ENCODE peak calls at places on chromosomes 4 and X, in five cellular contexts. W, A, E, Y and H are unnamed samples.

GRCh38 chr4:140088317-140088967 is 65.5 kb downstream of the MAML3 start:
- DNase-seq in W (no peak), A (no peak), E (no peak), Y (no peak), H (no peak)

GRCh38 chrX:121093011-121093410 is 45.6 kb downstream of the GLUD2 start:
- DNase-seq in W (no peak), A (no peak), E (no peak), Y (no peak), H (no peak)

GRCh38 chrX:118189628-118190027 is 73.0 kb upstream of the KLHL13 start:
- DNase-seq in W (no peak), A (peak), E (peak), Y (no peak), H (no peak)

GRCh38 chr4:124931050-124931449 is 218.5 kb upstream of the ANKRD50 start:
- DNase-seq in W (no peak), A (no peak), E (peak), Y (no peak), H (no peak)

GRCh38 chrX:66005832-66006449 is 33.9 kb downstream of the VSIG4 start:
- DNase-seq in W (no peak), A (no peak), E (no peak), Y (no peak), H (no peak)

GRCh38 chrX:138859421-138859820 is 147.9 kb upstream of the FGF13 start:
- DNase-seq in W (no peak), A (no peak), E (no peak), Y (no peak), H (no peak)

GRCh38 chr4:6062133-6062532 is 43.9 kb upstream of the C4orf50 start:
- DNase-seq in W (no peak), A (no peak), E (peak), Y (no peak), H (no peak)

GRCh38 chrX:140664939-140665338 is 44.6 kb upstream of the LINC00632 start:
- DNase-seq in W (no peak), A (no peak), E (no peak), Y (peak), H (no peak)

GRCh38 chr4:10158355-10158942 is 41.9 kb upstream of the WDR1 start:
- DNase-seq in W (no peak), A (no peak), E (no peak), Y (no peak), H (no peak)

GRCh38 chr4:159279084-159279483 is 176.2 kb downstream of the RAPGEF2 start:
- DNase-seq in W (no peak), A (no peak), E (no peak), Y (no peak), H (peak)
- H3K27ac ChIP-seq in W (no peak), A (peak), E (no peak), Y (no peak), H (peak)

DNA sequence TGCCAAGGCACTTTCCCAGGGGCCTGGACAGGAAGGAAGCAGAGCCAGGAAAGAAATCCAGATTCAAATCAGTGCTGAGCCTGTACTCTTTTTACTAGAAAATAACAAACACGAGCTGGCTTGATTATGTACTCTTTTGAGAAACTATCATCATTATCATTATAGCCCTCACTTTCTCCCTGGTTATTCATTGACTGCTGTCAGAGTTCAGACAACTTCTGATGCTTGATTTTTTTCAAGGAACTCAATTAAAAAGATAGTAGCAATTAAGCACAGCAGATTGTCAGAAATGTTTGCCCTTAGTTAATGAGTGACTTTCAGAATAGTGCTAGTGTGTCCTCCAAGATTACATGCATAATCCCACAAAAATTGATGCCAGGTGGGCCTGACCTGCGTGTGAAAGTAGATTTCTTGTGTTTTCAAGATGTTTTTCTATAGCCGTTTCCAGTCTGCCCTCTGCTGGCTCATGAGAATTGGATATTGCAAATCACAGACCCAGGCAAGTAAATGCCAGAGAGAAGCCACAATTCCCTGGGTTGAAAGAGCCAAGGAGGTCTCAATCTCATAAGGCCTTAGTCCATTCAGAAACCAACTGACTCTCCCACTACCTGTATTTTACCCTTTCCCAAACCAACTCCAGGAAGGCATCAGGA is 14.3 kb upstream of the PNPLA4 start:
- DNase-seq in W (no peak), A (no peak), E (no peak), Y (no peak), H (no peak)
- TF ChIP-seq CTCF in W (peak), A (no peak), E (peak), Y (peak), H (peak)

GRCh38 chrX:129649268-129650182 is 5.2 kb downstream of the APLN start:
- DNase-seq in W (no peak), A (no peak), E (peak), Y (no peak), H (no peak)

GRCh38 chrX:129648514-129649267 is 6.1 kb downstream of the APLN start:
- DNase-seq in W (no peak), A (no peak), E (peak), Y (no peak), H (no peak)

GRCh38 chrX:129651756-129652564 is 2.8 kb downstream of the APLN start:
- DNase-seq in W (no peak), A (no peak), E (no peak), Y (no peak), H (no peak)

GRCh38 chrX:129650821-129651510 is 3.8 kb downstream of the APLN start:
- DNase-seq in W (no peak), A (no peak), E (peak), Y (no peak), H (no peak)

DNA sequence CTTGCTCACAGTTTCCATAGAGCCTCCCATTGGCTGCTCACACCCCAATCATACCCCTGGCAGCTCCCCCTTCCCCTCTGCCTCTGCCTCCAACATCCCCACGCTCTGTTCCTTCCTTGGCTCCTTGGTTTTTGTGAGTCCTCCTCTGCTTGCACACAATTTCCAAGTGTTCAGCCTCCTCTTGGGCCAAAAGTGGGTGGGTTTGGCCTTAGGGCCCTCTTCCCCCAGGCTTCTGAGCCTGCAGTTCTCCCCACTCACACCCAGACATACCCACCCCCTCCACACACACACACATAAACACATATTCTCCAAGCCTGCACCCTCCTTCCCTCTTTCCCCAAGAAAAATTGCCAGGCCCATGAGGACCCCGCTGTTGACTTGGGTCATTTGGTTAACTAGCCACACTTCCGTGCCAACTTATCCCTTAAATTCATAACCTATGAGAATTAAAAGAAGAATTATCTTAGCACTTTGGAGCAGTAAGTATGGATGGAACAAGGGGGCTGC is 4.5 kb downstream of the APLN start:
- DNase-seq in W (no peak), A (no peak), E (peak), Y (no peak), H (no peak)
- H3K27ac ChIP-seq in W (no peak), A (no peak), E (no peak), Y (no peak), H (no peak)

GRCh38 chrX:148522006-148522405 is 21.6 kb downstream of the AFF2 start:
- DNase-seq in W (no peak), A (no peak), E (no peak), Y (no peak), H (no peak)

DNA sequence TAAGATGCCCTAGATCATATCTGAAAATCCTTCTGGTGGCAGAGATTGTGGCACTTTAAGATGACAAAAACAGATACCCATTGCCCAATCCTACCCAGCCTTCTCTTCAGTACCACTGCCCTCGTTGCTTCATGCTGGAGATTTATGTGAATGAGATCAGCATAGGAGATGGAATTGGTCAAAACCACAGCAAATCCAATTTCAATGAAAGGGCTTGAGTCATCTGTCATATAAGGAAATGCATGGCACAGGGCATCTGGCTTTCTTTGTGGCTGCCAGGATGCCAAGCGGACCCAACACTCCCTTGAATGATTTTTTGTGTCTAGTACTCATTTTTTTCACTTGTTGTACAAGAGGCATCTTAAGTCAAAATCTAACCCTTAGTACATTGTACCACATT is 16.8 kb downstream of the AFF2 start:
- DNase-seq in W (no peak), A (no peak), E (no peak), Y (no peak), H (no peak)
- TF ChIP-seq CTCF in W (no peak), A (no peak), E (no peak), Y (no peak), H (no peak)

DNA sequence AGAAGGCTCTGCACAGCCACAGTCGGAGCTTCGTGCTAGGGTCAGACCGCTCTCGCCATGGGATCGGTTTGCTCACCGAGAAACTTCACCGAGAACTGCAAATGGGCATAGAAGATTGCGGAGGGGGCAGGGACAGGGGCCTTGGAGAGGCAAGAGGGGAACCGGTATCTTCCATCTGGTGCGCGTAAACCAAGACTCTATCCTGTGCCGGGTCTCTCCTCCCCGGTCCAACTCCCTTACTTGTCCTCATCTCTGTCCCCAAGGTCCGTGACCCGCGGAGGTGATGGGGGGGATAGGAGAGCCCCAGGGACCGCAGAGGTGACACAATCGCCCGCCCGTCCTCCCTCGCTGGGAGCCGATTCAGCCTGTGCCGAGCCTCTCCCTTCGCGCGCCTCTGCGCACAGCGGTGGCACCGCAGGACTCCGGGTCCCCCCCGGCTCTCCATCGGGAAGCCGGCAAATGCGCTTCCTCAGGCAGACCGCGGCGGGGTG is 960 bp downstream of the SCD5 start:
- DNase-seq in W (no peak), A (peak), E (peak), Y (peak), H (peak)
- H3K27ac ChIP-seq in W (no peak), A (no peak), E (no peak), Y (no peak), H (peak)

DNA sequence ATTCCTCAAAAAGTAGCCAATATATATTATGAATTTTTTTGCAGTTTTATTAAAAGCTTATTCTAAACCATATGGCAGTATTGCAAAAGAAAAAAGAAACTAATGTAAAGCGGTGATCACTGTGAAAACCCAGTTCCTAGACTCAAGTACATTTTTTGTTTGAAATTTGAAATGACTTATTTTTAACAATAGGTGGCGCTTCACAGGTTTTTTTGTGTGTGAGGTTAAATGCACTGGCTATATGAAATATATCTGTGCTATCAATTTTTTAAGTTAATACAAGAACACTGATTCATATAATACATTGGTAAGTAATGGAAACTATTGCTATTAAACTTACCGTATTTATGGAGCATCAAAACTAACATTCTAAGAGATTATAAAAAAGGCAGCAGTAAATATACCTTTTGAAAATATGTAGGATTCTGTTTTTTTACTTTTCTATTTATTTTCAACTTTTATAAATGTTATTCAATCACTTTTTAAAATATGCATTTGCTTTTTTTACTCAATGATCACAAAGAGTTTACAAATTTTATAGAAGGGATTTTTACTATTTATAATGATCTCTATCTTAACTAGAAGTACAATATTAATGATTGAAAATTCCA is 5.6 kb upstream of the SPRY1 start:
- DNase-seq in W (no peak), A (no peak), E (no peak), Y (no peak), H (no peak)
- TF ChIP-seq CTCF in W (peak), A (peak), E (peak), Y (peak), H (peak)

DNA sequence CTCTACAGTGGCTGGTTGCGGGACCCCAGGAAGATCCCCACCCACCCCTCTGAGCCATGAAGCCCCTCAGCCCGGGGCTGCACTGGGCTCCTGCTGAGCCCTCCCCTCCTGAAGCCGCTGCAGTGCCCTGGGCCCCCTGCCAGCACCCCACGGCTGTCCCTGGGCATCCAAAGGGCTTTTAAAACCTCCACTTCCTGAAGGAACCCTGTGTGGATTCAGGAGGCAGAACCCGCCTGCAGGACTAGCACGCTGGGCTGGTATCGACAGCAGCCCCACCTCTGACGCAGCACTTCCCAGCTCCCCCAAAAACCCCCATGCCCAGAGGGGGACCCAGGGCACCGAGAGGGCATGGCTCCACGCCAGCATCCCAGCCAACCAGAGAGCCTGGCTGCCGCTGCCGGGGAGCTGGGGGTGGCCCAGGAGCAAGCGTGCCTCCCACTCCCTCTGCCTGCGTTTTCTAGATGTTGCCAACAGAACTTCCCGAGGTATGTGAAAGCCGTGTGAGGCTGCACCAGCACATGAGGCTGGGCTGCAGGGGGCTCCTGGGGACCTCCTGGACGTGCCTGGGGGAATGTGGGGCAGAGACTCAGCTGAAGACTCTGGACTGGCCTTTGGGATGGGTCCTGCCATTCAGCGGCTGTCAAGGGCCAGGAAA is 6.3 kb downstream of the MXD4 start:
- DNase-seq in W (peak), A (peak), E (peak), Y (no peak), H (peak)
- H3K27ac ChIP-seq in W (peak), A (peak), E (peak), Y (peak), H (peak)

DNA sequence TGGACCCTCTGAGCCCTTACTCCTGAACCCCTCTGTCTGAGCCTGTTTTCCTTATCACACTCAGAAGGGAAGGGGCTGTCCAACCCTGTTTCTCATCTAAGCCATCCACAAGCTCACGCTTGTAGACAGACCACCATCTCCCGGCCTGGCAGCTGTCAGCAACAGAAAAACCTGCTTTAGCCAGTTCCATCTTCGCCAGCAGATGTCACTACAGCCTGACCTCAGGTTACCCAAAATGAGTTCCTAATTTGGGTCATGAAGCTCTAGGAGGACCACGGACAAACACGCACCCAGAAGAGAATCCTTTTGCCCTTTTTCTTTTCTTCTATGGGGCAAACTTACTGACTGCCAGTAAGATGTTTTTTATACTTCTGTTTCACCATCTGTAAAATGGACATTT is 445.4 kb downstream of the BCOR start:
- DNase-seq in W (no peak), A (no peak), E (no peak), Y (no peak), H (no peak)
- TF ChIP-seq CTCF in W (peak), A (peak), E (peak), Y (peak), H (peak)